ENCODE peak calls at places on chromosomes 12 and 14, in ten cellular contexts. One of them, this sample, is unnamed.

GRCh38 chr12:78035913-78036658 is 205.4 kb downstream of the NAV3 start:
- DNase-seq in PC-3: no peak
- DNase-seq in D341Med: no peak
- DNase-seq in kidney epithelial cell: no peak
- DNase-seq in G401: peak
- DNase-seq in astrocyte of the spinal cord: peak
- DNase-seq in stimulated activated CD4-positive, alpha-beta T cell treated with anti-CD3 and anti-CD28 coated beads, Interleukin-4, amount 100 ng/mL, for 48 hours: no peak
- DNase-seq in neural progenitor cell: peak
- DNase-seq in foreskin melanocyte: no peak
- DNase-seq in CD4-positive, alpha-beta T cell: no peak
- DNase-seq in this sample: no peak

GRCh38 chr12:112944028-112944690 is 5.9 kb downstream of the OAS3 start:
- DNase-seq in PC-3: no peak
- DNase-seq in D341Med: no peak
- DNase-seq in kidney epithelial cell: no peak
- DNase-seq in G401: no peak
- DNase-seq in astrocyte of the spinal cord: no peak
- DNase-seq in stimulated activated CD4-positive, alpha-beta T cell treated with anti-CD3 and anti-CD28 coated beads, Interleukin-4, amount 100 ng/mL, for 48 hours: no peak
- DNase-seq in neural progenitor cell: no peak
- DNase-seq in foreskin melanocyte: no peak
- DNase-seq in CD4-positive, alpha-beta T cell: no peak
- DNase-seq in this sample: no peak

GRCh38 chr12:27367078-27367477 is 34.4 kb downstream of the BMAL2 start:
- DNase-seq in PC-3: peak
- DNase-seq in D341Med: no peak
- DNase-seq in kidney epithelial cell: no peak
- DNase-seq in G401: no peak
- DNase-seq in astrocyte of the spinal cord: no peak
- DNase-seq in stimulated activated CD4-positive, alpha-beta T cell treated with anti-CD3 and anti-CD28 coated beads, Interleukin-4, amount 100 ng/mL, for 48 hours: no peak
- DNase-seq in neural progenitor cell: no peak
- DNase-seq in foreskin melanocyte: no peak
- DNase-seq in CD4-positive, alpha-beta T cell: no peak
- DNase-seq in this sample: no peak

GRCh38 chr14:92702441-92702918 is 45.9 kb downstream of the LGMN start:
- DNase-seq in PC-3: no peak
- DNase-seq in D341Med: no peak
- DNase-seq in kidney epithelial cell: no peak
- DNase-seq in G401: no peak
- DNase-seq in astrocyte of the spinal cord: no peak
- DNase-seq in stimulated activated CD4-positive, alpha-beta T cell treated with anti-CD3 and anti-CD28 coated beads, Interleukin-4, amount 100 ng/mL, for 48 hours: no peak
- DNase-seq in neural progenitor cell: no peak
- DNase-seq in foreskin melanocyte: no peak
- DNase-seq in CD4-positive, alpha-beta T cell: no peak
- DNase-seq in this sample: no peak

GRCh38 chr14:20688167-20688839 is at the start of gene ANG:
- DNase-seq in PC-3: no peak
- DNase-seq in D341Med: no peak
- DNase-seq in kidney epithelial cell: no peak
- DNase-seq in G401: no peak
- DNase-seq in astrocyte of the spinal cord: no peak
- DNase-seq in stimulated activated CD4-positive, alpha-beta T cell treated with anti-CD3 and anti-CD28 coated beads, Interleukin-4, amount 100 ng/mL, for 48 hours: no peak
- DNase-seq in neural progenitor cell: no peak
- DNase-seq in foreskin melanocyte: no peak
- DNase-seq in CD4-positive, alpha-beta T cell: no peak
- DNase-seq in this sample: no peak

GRCh38 chr12:90953956-90954421 is 987 bp downstream of the CCER1 start:
- DNase-seq in PC-3: no peak
- DNase-seq in D341Med: no peak
- DNase-seq in kidney epithelial cell: no peak
- DNase-seq in G401: peak
- DNase-seq in astrocyte of the spinal cord: no peak
- DNase-seq in stimulated activated CD4-positive, alpha-beta T cell treated with anti-CD3 and anti-CD28 coated beads, Interleukin-4, amount 100 ng/mL, for 48 hours: peak
- DNase-seq in neural progenitor cell: peak
- DNase-seq in foreskin melanocyte: no peak
- DNase-seq in CD4-positive, alpha-beta T cell: peak
- DNase-seq in this sample: no peak

GRCh38 chr12:12240671-12241345 is 26.0 kb downstream of the LRP6 start:
- DNase-seq in PC-3: no peak
- DNase-seq in D341Med: no peak
- DNase-seq in kidney epithelial cell: no peak
- DNase-seq in G401: peak
- DNase-seq in astrocyte of the spinal cord: peak
- DNase-seq in stimulated activated CD4-positive, alpha-beta T cell treated with anti-CD3 and anti-CD28 coated beads, Interleukin-4, amount 100 ng/mL, for 48 hours: no peak
- DNase-seq in neural progenitor cell: peak
- DNase-seq in foreskin melanocyte: peak
- DNase-seq in CD4-positive, alpha-beta T cell: no peak
- DNase-seq in this sample: no peak

GRCh38 chr14:53333809-53334208 is 180.7 kb upstream of the DDHD1 start:
- DNase-seq in PC-3: no peak
- DNase-seq in D341Med: no peak
- DNase-seq in kidney epithelial cell: no peak
- DNase-seq in G401: no peak
- DNase-seq in astrocyte of the spinal cord: no peak
- DNase-seq in stimulated activated CD4-positive, alpha-beta T cell treated with anti-CD3 and anti-CD28 coated beads, Interleukin-4, amount 100 ng/mL, for 48 hours: no peak
- DNase-seq in neural progenitor cell: peak
- DNase-seq in foreskin melanocyte: no peak
- DNase-seq in CD4-positive, alpha-beta T cell: no peak
- DNase-seq in this sample: no peak

GRCh38 chr12:54225666-54226065 is 36.9 kb upstream of the SMUG1 start:
- DNase-seq in PC-3: no peak
- DNase-seq in D341Med: no peak
- DNase-seq in kidney epithelial cell: no peak
- DNase-seq in G401: no peak
- DNase-seq in astrocyte of the spinal cord: no peak
- DNase-seq in stimulated activated CD4-positive, alpha-beta T cell treated with anti-CD3 and anti-CD28 coated beads, Interleukin-4, amount 100 ng/mL, for 48 hours: no peak
- DNase-seq in neural progenitor cell: no peak
- DNase-seq in foreskin melanocyte: no peak
- DNase-seq in CD4-positive, alpha-beta T cell: no peak
- DNase-seq in this sample: no peak